ENCODE peak calls at places on chromosomes 1 and 21, in four cellular contexts. One of them, this sample, is unnamed.

GRCh38 chr1:18727956-18728355 is 97.3 kb downstream of the PAX7 start:
- DNase-seq in PC-3: no peak
- DNase-seq in cardiac muscle cell: no peak
- DNase-seq in IMR-90: no peak
- DNase-seq in this sample: no peak

GRCh38 chr1:246988316-246988715 is 19.5 kb downstream of the ZNF695 start:
- DNase-seq in PC-3: no peak
- DNase-seq in IMR-90: no peak
- DNase-seq in cardiac muscle cell: no peak
- DNase-seq in this sample: no peak

GRCh38 chr1:37890378-37891014 is 31.1 kb upstream of the MTF1 start:
- DNase-seq in PC-3: peak
- DNase-seq in cardiac muscle cell: peak
- DNase-seq in IMR-90: peak
- DNase-seq in this sample: peak

GRCh38 chr1:226784081-226785049 is 45.3 kb upstream of the ITPKB start:
- DNase-seq in PC-3: peak
- DNase-seq in cardiac muscle cell: no peak
- DNase-seq in IMR-90: no peak
- DNase-seq in this sample: no peak

GRCh38 chr1:212722270-212722945 is 22.8 kb upstream of the BATF3 start:
- DNase-seq in cardiac muscle cell: no peak
- DNase-seq in IMR-90: no peak
- DNase-seq in PC-3: peak
- DNase-seq in this sample: no peak

GRCh38 chr1:66576645-66577044 is 42.7 kb downstream of the SGIP1 start:
- DNase-seq in cardiac muscle cell: peak
- DNase-seq in PC-3: no peak
- DNase-seq in IMR-90: peak
- DNase-seq in this sample: no peak

GRCh38 chr1:26391450-26391849 is 18.9 kb upstream of the ZNF683 start:
- DNase-seq in PC-3: peak
- DNase-seq in IMR-90: peak
- DNase-seq in cardiac muscle cell: peak
- DNase-seq in this sample: peak

GRCh38 chr21:45378258-45378966 is 26.6 kb upstream of the COL18A1 start:
- DNase-seq in IMR-90: peak
- DNase-seq in cardiac muscle cell: no peak
- DNase-seq in PC-3: peak
- DNase-seq in this sample: no peak

GRCh38 chr21:30580132-30580531 is 10.1 kb downstream of the KRTAP22-2 start:
- DNase-seq in PC-3: peak
- DNase-seq in cardiac muscle cell: no peak
- DNase-seq in IMR-90: no peak
- DNase-seq in this sample: no peak

GRCh38 chr1:58812926-58813325 is 29.1 kb upstream of the JUN start:
- DNase-seq in cardiac muscle cell: no peak
- DNase-seq in IMR-90: no peak
- DNase-seq in PC-3: no peak
- DNase-seq in this sample: no peak

GRCh38 chr1:167762061-167762746 is 40.4 kb downstream of the MPZL1 start:
- DNase-seq in cardiac muscle cell: no peak
- DNase-seq in PC-3: no peak
- DNase-seq in IMR-90: no peak
- DNase-seq in this sample: no peak

GRCh38 chr1:161223805-161224694 is 622 bp upstream of the APOA2 start:
- DNase-seq in IMR-90: no peak
- DNase-seq in cardiac muscle cell: no peak
- DNase-seq in PC-3: no peak
- DNase-seq in this sample: no peak

GRCh38 chr1:23198373-23198772 is 18.9 kb downstream of the HTR1D start:
- DNase-seq in PC-3: peak
- DNase-seq in cardiac muscle cell: no peak
- DNase-seq in IMR-90: peak
- DNase-seq in this sample: peak

GRCh38 chr21:33403128-33403785 is at the start of gene IFNGR2:
- DNase-seq in cardiac muscle cell: peak
- DNase-seq in PC-3: peak
- DNase-seq in IMR-90: no peak
- DNase-seq in this sample: peak

GRCh38 chr21:8994640-8995511 is 1526.5 kb upstream of the TPTE start:
- DNase-seq in IMR-90: no peak
- DNase-seq in PC-3: peak
- DNase-seq in cardiac muscle cell: no peak
- DNase-seq in this sample: no peak

GRCh38 chr1:226908913-226909312 is 31.2 kb upstream of the COQ8A start:
- DNase-seq in cardiac muscle cell: no peak
- DNase-seq in IMR-90: no peak
- DNase-seq in PC-3: no peak
- DNase-seq in this sample: no peak

GRCh38 chr1:208803371-208803811 is 559.2 kb upstream of the PLXNA2 start:
- DNase-seq in cardiac muscle cell: peak
- DNase-seq in PC-3: no peak
- DNase-seq in IMR-90: no peak
- DNase-seq in this sample: no peak

GRCh38 chr21:44335266-44336059 is 3.7 kb downstream of the CFAP410 start:
- DNase-seq in cardiac muscle cell: no peak
- DNase-seq in PC-3: no peak
- DNase-seq in IMR-90: no peak
- DNase-seq in this sample: no peak

GRCh38 chr1:116678732-116679090 is 11.2 kb upstream of the IGSF3 start:
- DNase-seq in cardiac muscle cell: no peak
- DNase-seq in PC-3: no peak
- DNase-seq in IMR-90: no peak
- DNase-seq in this sample: no peak

GRCh38 chr1:156602557-156602993 is 1.3 kb upstream of the GPATCH4 start:
- DNase-seq in IMR-90: no peak
- DNase-seq in PC-3: peak
- DNase-seq in cardiac muscle cell: no peak
- DNase-seq in this sample: peak

GRCh38 chr1:151504759-151505158 is 6.4 kb upstream of the CGN start:
- DNase-seq in cardiac muscle cell: no peak
- DNase-seq in PC-3: no peak
- DNase-seq in IMR-90: no peak
- DNase-seq in this sample: no peak

GRCh38 chr1:206117151-206117948 is at the start of gene AVPR1B:
- DNase-seq in IMR-90: peak
- DNase-seq in PC-3: peak
- DNase-seq in cardiac muscle cell: peak
- DNase-seq in this sample: peak

GRCh38 chr1:203129501-203130231 is 2.1 kb downstream of the ADORA1 start:
- DNase-seq in IMR-90: no peak
- DNase-seq in cardiac muscle cell: no peak
- DNase-seq in PC-3: no peak
- DNase-seq in this sample: no peak

GRCh38 chr1:212918751-212919150 is 31.6 kb upstream of the VASH2 start:
- DNase-seq in PC-3: no peak
- DNase-seq in IMR-90: no peak
- DNase-seq in cardiac muscle cell: no peak
- DNase-seq in this sample: no peak

GRCh38 chr21:10521091-10521598 is at the start of gene TPTE:
- DNase-seq in cardiac muscle cell: no peak
- DNase-seq in IMR-90: no peak
- DNase-seq in PC-3: no peak
- DNase-seq in this sample: no peak

GRCh38 chr1:201176931-201177330 is 13.7 kb upstream of the IGFN1 start:
- DNase-seq in IMR-90: peak
- DNase-seq in PC-3: peak
- DNase-seq in cardiac muscle cell: no peak
- DNase-seq in this sample: peak

GRCh38 chr1:36699113-36699512 is 216.4 kb upstream of the CSF3R start:
- DNase-seq in cardiac muscle cell: no peak
- DNase-seq in IMR-90: no peak
- DNase-seq in PC-3: no peak
- DNase-seq in this sample: no peak

GRCh38 chr1:86762336-86762735 is 58.0 kb downstream of the SH3GLB1 start:
- DNase-seq in IMR-90: no peak
- DNase-seq in cardiac muscle cell: no peak
- DNase-seq in PC-3: no peak
- DNase-seq in this sample: no peak

GRCh38 chr1:86769065-86769464 is 64.7 kb downstream of the SH3GLB1 start:
- DNase-seq in PC-3: no peak
- DNase-seq in cardiac muscle cell: no peak
- DNase-seq in IMR-90: no peak
- DNase-seq in this sample: no peak

GRCh38 chr1:86764523-86764922 is 60.1 kb downstream of the SH3GLB1 start:
- DNase-seq in IMR-90: no peak
- DNase-seq in cardiac muscle cell: no peak
- DNase-seq in PC-3: no peak
- DNase-seq in this sample: no peak

GRCh38 chr1:86765674-86766073 is 61.3 kb downstream of the SH3GLB1 start:
- DNase-seq in IMR-90: no peak
- DNase-seq in cardiac muscle cell: no peak
- DNase-seq in PC-3: no peak
- DNase-seq in this sample: no peak

GRCh38 chr1:86765073-86765472 is 60.7 kb downstream of the SH3GLB1 start:
- DNase-seq in IMR-90: no peak
- DNase-seq in PC-3: no peak
- DNase-seq in cardiac muscle cell: no peak
- DNase-seq in this sample: no peak
- TF ChIP-seq CTCF in IMR-90: no peak
- TF ChIP-seq CTCF in PC-3: no peak
- TF ChIP-seq CTCF in cardiac muscle cell: no peak
- TF ChIP-seq CTCF in this sample: no peak

GRCh38 chr1:21338568-21339401 is 48.5 kb upstream of the ECE1 start:
- DNase-seq in PC-3: peak
- DNase-seq in IMR-90: peak
- DNase-seq in cardiac muscle cell: no peak
- DNase-seq in this sample: no peak
- H3K27ac ChIP-seq in PC-3: peak
- H3K27ac ChIP-seq in IMR-90: peak
- H3K27ac ChIP-seq in cardiac muscle cell: peak
- H3K27ac ChIP-seq in this sample: peak

DNA sequence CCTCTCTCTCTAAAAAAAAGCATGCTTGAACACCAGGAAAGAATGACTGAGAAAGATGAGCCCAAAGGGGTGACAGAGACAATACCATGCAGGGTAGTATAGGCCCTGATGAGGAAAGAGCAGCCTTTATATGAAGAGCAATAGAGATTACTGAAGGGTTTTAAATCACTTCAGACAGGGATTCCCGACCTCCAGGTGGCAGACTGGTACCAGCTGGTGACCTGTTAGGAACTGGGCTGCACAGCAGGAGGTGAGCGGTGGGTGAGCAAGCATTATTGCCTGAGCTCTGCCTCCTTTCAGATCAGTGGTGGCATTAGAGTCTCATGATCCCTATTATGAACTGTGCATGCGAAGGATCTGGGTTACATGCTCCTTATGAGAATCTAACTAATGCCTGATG is 30.8 kb upstream of the GTF2B start:
- DNase-seq in PC-3: peak
- DNase-seq in cardiac muscle cell: no peak
- DNase-seq in IMR-90: no peak
- DNase-seq in this sample: no peak
- TF ChIP-seq CTCF in PC-3: peak
- TF ChIP-seq CTCF in cardiac muscle cell: no peak
- TF ChIP-seq CTCF in IMR-90: no peak
- TF ChIP-seq CTCF in this sample: no peak

GRCh38 chr1:53326088-53326597 is 1.7 kb downstream of the LRP8 start:
- DNase-seq in cardiac muscle cell: peak
- DNase-seq in IMR-90: peak
- DNase-seq in PC-3: peak
- DNase-seq in this sample: peak

GRCh38 chr1:53326598-53327182 is 1.2 kb downstream of the LRP8 start:
- DNase-seq in IMR-90: no peak
- DNase-seq in cardiac muscle cell: peak
- DNase-seq in PC-3: peak
- DNase-seq in this sample: peak

GRCh38 chr1:53328009-53328489 is at the start of gene LRP8:
- DNase-seq in cardiac muscle cell: peak
- DNase-seq in PC-3: peak
- DNase-seq in IMR-90: peak
- DNase-seq in this sample: peak

GRCh38 chr1:53328490-53329182 is 766 bp upstream of the LRP8 start:
- DNase-seq in PC-3: no peak
- DNase-seq in IMR-90: no peak
- DNase-seq in cardiac muscle cell: no peak
- DNase-seq in this sample: no peak

DNA sequence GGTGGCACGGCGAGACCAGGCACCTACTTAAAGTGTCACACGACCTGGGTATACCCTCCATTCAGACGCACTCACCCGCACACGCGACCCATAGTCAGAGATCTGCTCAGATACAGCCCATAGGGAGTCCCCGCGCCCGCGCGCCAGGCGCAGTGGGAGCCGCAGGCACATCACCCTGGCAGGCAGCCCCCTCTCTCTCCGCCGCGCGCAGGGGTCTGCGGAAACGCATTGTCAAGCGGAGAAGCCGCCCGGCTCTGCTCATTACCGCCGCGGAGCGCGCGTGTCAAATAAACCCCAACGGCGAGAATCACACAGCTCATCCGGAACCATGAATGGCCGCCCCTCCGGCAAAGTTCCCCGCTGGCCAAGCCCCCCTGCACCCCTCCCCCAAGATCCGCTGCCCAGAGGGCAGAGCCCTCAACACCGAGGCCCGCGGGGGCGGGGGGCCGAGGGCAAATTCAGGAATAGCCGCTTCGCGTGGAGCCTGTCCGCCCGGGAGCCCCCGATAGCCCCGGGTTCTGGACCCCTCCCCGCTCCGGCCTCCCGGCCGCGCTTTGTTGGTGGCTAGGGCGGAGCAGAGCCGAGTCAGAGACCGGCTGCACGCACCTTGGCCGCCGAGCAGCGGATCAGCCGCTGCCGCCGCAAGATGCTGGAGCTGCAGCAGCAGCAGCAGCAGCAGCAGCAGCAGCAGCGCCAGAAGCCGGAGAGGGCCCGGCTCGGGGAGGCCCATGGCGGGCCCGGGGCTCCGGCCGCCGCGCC is 508 bp downstream of the LRP8 start:
- DNase-seq in IMR-90: peak
- DNase-seq in PC-3: peak
- DNase-seq in cardiac muscle cell: peak
- DNase-seq in this sample: peak
- H3K27ac ChIP-seq in IMR-90: no peak
- H3K27ac ChIP-seq in PC-3: peak
- H3K27ac ChIP-seq in cardiac muscle cell: no peak
- H3K27ac ChIP-seq in this sample: peak